ENCODE peak calls at places on chromosome X, in eight cellular contexts. R is cardiac muscle cell; Y is naive thymus-derived CD4-positive, alpha-beta T cell; B is K562; Z is GM06990; Q is WERI-Rb-1; C is testis; G is kidney epithelial cell. N is an unnamed sample.
A peak's percentile ranks its signal among the peaks of the same experiment; 100 is the strongest.

GRCh38 chrX:7083468-7084396 is 63.8 kb upstream of the STS start:
- DNase-seq in R (peak; percentile 87), C (no peak), Q (no peak), G (peak; percentile 98), B (no peak), Z (peak; percentile 80), Y (peak; percentile 61), N (peak; percentile 95)

GRCh38 chrX:3377560-3377959 is 31.1 kb upstream of the MXRA5 start:
- DNase-seq in R (no peak), G (no peak), C (no peak), Q (no peak), B (no peak), Y (no peak), Z (no peak), N (no peak)

GRCh38 chrX:45142185-45142584 is 58.5 kb downstream of the DIPK2B start:
- DNase-seq in Q (no peak), G (no peak), B (no peak), R (no peak), C (no peak), Y (no peak), Z (no peak), N (no peak)

GRCh38 chrX:129540725-129541184 is 696 bp downstream of the OCRL start:
- DNase-seq in G (no peak), Z (peak; percentile 22), C (peak; percentile 32), Y (no peak), Q (peak; percentile 7), R (no peak), B (peak; percentile 33), N (no peak)

GRCh38 chrX:28794751-28795150 is 207.5 kb downstream of the IL1RAPL1 start:
- DNase-seq in R (no peak), C (no peak), Y (no peak), Z (no peak), B (no peak), Q (no peak), G (no peak), N (no peak)

GRCh38 chrX:136731798-136732197 is 48.9 kb downstream of the ARHGEF6 start:
- DNase-seq in Z (no peak), Q (no peak), C (no peak), G (no peak), B (no peak), Y (no peak), R (no peak), N (no peak)

GRCh38 chrX:49165901-49166881 is 3.6 kb downstream of the MAGIX start:
- DNase-seq in Z (peak; percentile 85), Y (peak; percentile 80), B (peak; percentile 62), Q (no peak), C (peak; percentile 75), R (peak; percentile 76), G (no peak), N (peak; percentile 45)

GRCh38 chrX:20382518-20383291 is 116.0 kb upstream of the RPS6KA3 start:
- DNase-seq in Q (no peak), Z (peak; percentile 26), B (no peak), G (no peak), C (no peak), Y (no peak), R (no peak), N (no peak)

GRCh38 chrX:21354725-21355124 is 19.5 kb upstream of the CNKSR2 start:
- DNase-seq in B (no peak), C (no peak), Z (no peak), R (no peak), G (no peak), Y (no peak), Q (peak; percentile 8), N (peak; percentile 5)

GRCh38 chrX:13250831-13251612 is 68.8 kb downstream of the ATXN3L start:
- DNase-seq in G (no peak), Y (no peak), R (peak; percentile 97), Z (no peak), B (no peak), C (peak; percentile 37), Q (no peak), N (no peak)

GRCh38 chrX:30973784-30974427 is 84.9 kb upstream of the TAB3 start:
- DNase-seq in Y (no peak), G (no peak), C (peak; percentile 25), Z (no peak), R (no peak), B (no peak), Q (no peak), N (peak; percentile 55)

GRCh38 chrX:42175843-42176242 is 252.5 kb upstream of the CASK start:
- DNase-seq in Q (no peak), G (no peak), Z (no peak), Y (no peak), B (no peak), R (no peak), C (no peak), N (no peak)

GRCh38 chrX:10634681-10635161 is 14.3 kb upstream of the MID1 start:
- DNase-seq in C (no peak), Z (no peak), Y (no peak), B (no peak), Q (no peak), R (peak; percentile 59), G (peak; percentile 78), N (no peak)

GRCh38 chrX:4263005-4263404 is 549.6 kb upstream of the PRKX start:
- DNase-seq in B (no peak), Z (no peak), C (no peak), Q (no peak), G (no peak), R (no peak), Y (no peak), N (no peak)

GRCh38 chrX:106955004-106955772 is 35.0 kb downstream of the CLDN2 start:
- DNase-seq in Z (no peak), R (peak; percentile 7), C (no peak), B (no peak), G (no peak), Y (no peak), Q (no peak), N (no peak)

GRCh38 chrX:56766554-56767412 is 37.7 kb downstream of the NBDY start:
- DNase-seq in Q (no peak), R (peak; percentile 66), Y (no peak), C (no peak), Z (peak; percentile 45), G (no peak), B (no peak), N (no peak)

DNA sequence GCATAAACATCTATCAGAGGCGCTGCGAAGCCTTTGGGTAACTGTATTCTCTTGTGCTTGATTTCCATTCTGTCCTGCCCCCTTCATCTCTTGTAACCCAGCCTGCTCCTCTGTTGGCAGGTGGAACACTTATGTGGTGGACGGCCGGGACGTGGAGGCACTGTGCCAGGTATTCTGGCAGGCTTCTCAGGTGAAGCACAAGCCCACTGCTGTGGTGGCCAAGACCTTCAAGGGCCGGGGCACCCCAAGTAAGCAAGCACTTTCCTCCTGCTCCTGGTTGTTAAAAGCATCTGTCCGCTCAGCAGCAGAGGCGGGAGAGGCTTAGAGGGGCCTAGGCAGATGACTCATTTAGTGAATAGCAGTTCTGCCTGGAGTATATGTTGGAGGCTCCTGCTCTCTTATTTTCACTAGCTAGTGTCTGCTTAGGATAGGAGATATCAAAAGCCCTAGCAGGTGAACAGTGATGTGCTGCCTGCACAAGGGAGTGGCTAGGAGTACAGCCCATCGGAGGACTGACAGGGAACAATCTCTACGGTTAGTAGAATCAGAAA is 15.5 kb downstream of the TKTL1 start:
- DNase-seq in G (no peak), R (no peak), Q (peak; percentile 27), B (no peak), Y (no peak), C (no peak), Z (no peak), N (no peak)
- H3K4me3 ChIP-seq in G (no peak overlapping the region), R (no peak overlapping the region), Q (no peak overlapping the region), B (no peak overlapping the region), Y (no peak overlapping the region), C (no peak overlapping the region), Z (no peak overlapping the region), N (no peak overlapping the region)

GRCh38 chrX:100643943-100644587 is at the start of gene SRPX2:
- DNase-seq in G (peak; percentile 62), B (no peak), R (peak; percentile 89), Z (no peak), C (peak; percentile 42), Q (no peak), Y (no peak), N (no peak)
- H3K4me3 ChIP-seq in G (no peak within 1 kb of the TSS), B (no peak within 1 kb of the TSS), R (no peak within 1 kb of the TSS), Z (no peak within 1 kb of the TSS), C (no peak within 1 kb of the TSS), Q (no peak within 1 kb of the TSS), Y (no peak within 1 kb of the TSS), N (no peak within 1 kb of the TSS)

GRCh38 chrX:24054182-24055042 is at the start of gene EIF2S3:
- DNase-seq in C (peak; percentile 89), G (peak; percentile 90), B (peak; percentile 85), Y (peak; percentile 86), R (peak; percentile 96), Z (peak; percentile 97), Q (peak; percentile 92), N (peak; percentile 95)
- H3K4me3 ChIP-seq in C (peak within 1 kb of the TSS; percentile 76), G (peak within 1 kb of the TSS; percentile 71), B (no peak within 1 kb of the TSS), Y (peak within 1 kb of the TSS; percentile 68), R (no peak within 1 kb of the TSS), Z (no peak within 1 kb of the TSS), Q (no peak within 1 kb of the TSS), N (no peak within 1 kb of the TSS)

GRCh38 chrX:23990455-23990854 is 36.5 kb downstream of the KLHL15 start:
- DNase-seq in Q (no peak), B (no peak), G (no peak), R (no peak), Y (no peak), Z (no peak), C (no peak), N (no peak)

GRCh38 chrX:23989689-23990088 is 37.3 kb downstream of the KLHL15 start:
- DNase-seq in B (no peak), Q (no peak), Y (no peak), C (no peak), R (no peak), G (no peak), Z (no peak), N (no peak)

GRCh38 chrX:23993012-23993633 is 33.9 kb downstream of the KLHL15 start:
- DNase-seq in G (no peak), B (no peak), R (peak; percentile 32), Z (no peak), Y (no peak), C (no peak), Q (no peak), N (no peak)
- H3K4me3 ChIP-seq in G (no peak overlapping the region), B (no peak overlapping the region), R (no peak overlapping the region), Z (no peak overlapping the region), Y (no peak overlapping the region), C (no peak overlapping the region), Q (no peak overlapping the region), N (no peak overlapping the region)

GRCh38 chrX:103329991-103330390 is at the start of gene TCEAL7:
- DNase-seq in B (no peak), G (no peak), Z (no peak), Q (peak; percentile 38), Y (no peak), C (peak; percentile 48), R (peak; percentile 49), N (no peak)
- H3K4me3 ChIP-seq in B (no peak within 1 kb of the TSS), G (peak within 1 kb of the TSS; percentile 37), Z (no peak within 1 kb of the TSS), Q (peak within 1 kb of the TSS; percentile 40), Y (no peak within 1 kb of the TSS), C (peak within 1 kb of the TSS; percentile 31), R (no peak within 1 kb of the TSS), N (no peak within 1 kb of the TSS)

N was measured in Jurkat, Clone E6-1.